ENCODE peak calls at places on chromosomes 12 and 14, in six cellular contexts. Y, Z, G, I, W and N are unnamed samples.

GRCh38 chr12:106709068-106709511 is 65.4 kb upstream of the RIC8B start:
- DNase-seq in G (no peak), W (no peak), Y (no peak), I (no peak), Z (no peak), N (no peak)

GRCh38 chr12:127559349-127560040 is 707.5 kb upstream of the TMEM132C start:
- DNase-seq in Y (no peak), Z (peak), W (no peak), I (peak), G (peak), N (no peak)

GRCh38 chr14:75257241-75257640 is 21.4 kb upstream of the FOS start:
- DNase-seq in I (no peak), Z (no peak), G (no peak), Y (no peak), W (no peak), N (no peak)

GRCh38 chr12:92145481-92145730 is 240 bp downstream of the BTG1 start:
- DNase-seq in W (no peak), Z (no peak), G (no peak), Y (no peak), I (no peak), N (no peak)

GRCh38 chr12:132057691-132058090 is 86.4 kb downstream of the DDX51 start:
- DNase-seq in G (no peak), Y (no peak), I (no peak), W (no peak), Z (no peak), N (no peak)

GRCh38 chr12:92608418-92609091 is 94.2 kb upstream of the PLEKHG7 start:
- DNase-seq in Y (peak), I (peak), G (no peak), W (no peak), Z (peak), N (peak)

GRCh38 chr12:11023387-11023786 is 967 bp upstream of the TAS2R19 start:
- DNase-seq in W (no peak), Y (no peak), Z (no peak), G (no peak), I (no peak), N (peak)

GRCh38 chr12:60279224-60279623 is 683.4 kb downstream of the SLC16A7 start:
- DNase-seq in I (no peak), Y (no peak), G (no peak), W (no peak), Z (no peak), N (no peak)

GRCh38 chr14:46573518-46573917 is 78.1 kb downstream of the RPL10L start:
- DNase-seq in G (no peak), Z (no peak), I (no peak), Y (no peak), W (no peak), N (no peak)

GRCh38 chr12:95755236-95755865 is 35.2 kb downstream of the NTN4 start:
- DNase-seq in I (no peak), W (no peak), Y (no peak), Z (no peak), G (no peak), N (no peak)

GRCh38 chr12:6929806-6930452 is 2.2 kb downstream of the ATN1 start:
- DNase-seq in G (no peak), W (no peak), I (peak), Z (no peak), Y (no peak), N (no peak)

GRCh38 chr14:22558221-22558913 is 30.7 kb downstream of the DAD1 start:
- DNase-seq in G (peak), I (peak), Y (no peak), Z (no peak), W (no peak), N (peak)

GRCh38 chr14:70884595-70885342 is 22.5 kb upstream of the PCNX1 start:
- DNase-seq in Y (no peak), G (no peak), I (peak), Z (no peak), W (no peak), N (no peak)

GRCh38 chr12:11022520-11022919 is at the start of gene TAS2R19:
- DNase-seq in I (no peak), Z (no peak), W (no peak), Y (no peak), G (no peak), N (no peak)

GRCh38 chr12:75964150-75964549 is 67.4 kb downstream of the PHLDA1 start:
- DNase-seq in W (no peak), G (no peak), Z (no peak), Y (no peak), I (no peak), N (no peak)

GRCh38 chr12:82842480-82842879 is 155.8 kb downstream of the TMTC2 start:
- DNase-seq in G (no peak), Z (no peak), Y (no peak), W (no peak), I (no peak), N (no peak)

GRCh38 chr12:6181583-6182278 is 18.5 kb upstream of the CD9 start:
- DNase-seq in Y (no peak), I (no peak), Z (no peak), G (no peak), W (no peak), N (no peak)

GRCh38 chr14:93073833-93074769 is 41.6 kb downstream of the ITPK1 start:
- DNase-seq in Y (no peak), G (no peak), W (no peak), Z (no peak), I (no peak), N (peak)

GRCh38 chr12:6276936-6277615 is 33.4 kb upstream of the PLEKHG6 start:
- DNase-seq in Y (no peak), G (no peak), Z (no peak), I (no peak), W (no peak), N (no peak)

GRCh38 chr12:13339091-13339490 is 142.6 kb downstream of the EMP1 start:
- DNase-seq in Y (no peak), W (no peak), G (no peak), I (no peak), Z (no peak), N (no peak)

GRCh38 chr12:56614627-56615026 is 15.5 kb downstream of the BAZ2A start:
- DNase-seq in Y (no peak), I (no peak), W (no peak), G (no peak), Z (no peak), N (no peak)

GRCh38 chr12:115850924-115851323 is 426.6 kb downstream of the MED13L start:
- DNase-seq in W (no peak), Y (no peak), I (no peak), G (no peak), Z (no peak), N (no peak)

DNA sequence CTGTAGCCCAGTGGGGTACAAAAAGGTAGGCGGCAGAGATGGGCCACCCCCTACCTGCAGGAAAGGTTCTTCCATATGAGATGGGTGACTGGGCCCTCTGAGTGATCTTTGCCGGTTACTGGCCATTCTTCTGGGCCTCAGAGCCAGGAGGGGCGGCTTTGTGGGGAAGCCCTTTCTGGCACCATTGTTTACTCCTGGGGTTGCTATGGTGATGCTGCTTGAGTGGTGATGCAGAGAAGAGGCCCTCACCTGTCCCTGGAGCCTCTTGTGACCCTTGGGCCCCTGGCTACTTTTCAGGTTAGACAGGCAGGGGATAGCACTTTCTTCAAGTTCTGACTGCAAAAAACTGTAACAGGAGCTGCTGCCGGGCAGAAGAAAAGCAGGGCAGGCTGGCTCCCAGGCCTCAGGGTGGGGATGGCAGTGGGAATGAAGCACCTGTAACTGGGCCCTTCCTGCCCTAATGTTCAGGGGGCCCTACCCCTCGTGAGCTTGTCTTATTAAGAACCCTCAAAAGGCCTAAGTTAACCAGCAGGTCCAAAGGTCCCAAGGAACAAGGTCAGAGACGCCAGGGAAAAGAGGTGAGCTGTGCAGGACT is at the start of gene TEX52:
- DNase-seq in W (no peak), Y (no peak), G (peak), I (no peak), Z (no peak), N (peak)
- TF ChIP-seq JUND in W (no peak), Y (no peak), G (no peak), I (no peak), Z (no peak), N (no peak)

GRCh38 chr14:90434370-90435020 is 37.7 kb downstream of the CALM1 start:
- DNase-seq in Z (no peak), I (no peak), G (no peak), W (no peak), Y (no peak), N (no peak)

GRCh38 chr14:90443161-90444076 is 46.6 kb downstream of the CALM1 start:
- DNase-seq in G (no peak), W (no peak), Z (no peak), Y (no peak), I (no peak), N (no peak)

GRCh38 chr14:90439874-90440442 is 43.1 kb downstream of the CALM1 start:
- DNase-seq in G (no peak), Z (no peak), W (peak), Y (no peak), I (no peak), N (no peak)

GRCh38 chr14:90440592-90440991 is 43.8 kb downstream of the CALM1 start:
- DNase-seq in W (no peak), I (no peak), Y (no peak), G (no peak), Z (no peak), N (no peak)

GRCh38 chr14:90438841-90439240 is 42.0 kb downstream of the CALM1 start:
- DNase-seq in W (no peak), I (no peak), Z (no peak), G (no peak), Y (no peak), N (no peak)
- TF ChIP-seq JUND in W (no peak), I (no peak), Z (no peak), G (no peak), Y (no peak), N (no peak)

GRCh38 chr12:17110316-17110715 is 504.4 kb upstream of the LMO3 start:
- DNase-seq in Z (no peak), I (no peak), G (no peak), W (no peak), Y (no peak), N (no peak)
- TF ChIP-seq JUND in Z (no peak), I (no peak), G (no peak), W (no peak), Y (no peak), N (no peak)

GRCh38 chr14:36129181-36129580 is 47.3 kb downstream of the PTCSC3 start:
- DNase-seq in Z (no peak), Y (peak), G (peak), I (no peak), W (no peak), N (no peak)
- TF ChIP-seq JUND in Z (no peak), Y (no peak), G (peak), I (no peak), W (no peak), N (no peak)

DNA sequence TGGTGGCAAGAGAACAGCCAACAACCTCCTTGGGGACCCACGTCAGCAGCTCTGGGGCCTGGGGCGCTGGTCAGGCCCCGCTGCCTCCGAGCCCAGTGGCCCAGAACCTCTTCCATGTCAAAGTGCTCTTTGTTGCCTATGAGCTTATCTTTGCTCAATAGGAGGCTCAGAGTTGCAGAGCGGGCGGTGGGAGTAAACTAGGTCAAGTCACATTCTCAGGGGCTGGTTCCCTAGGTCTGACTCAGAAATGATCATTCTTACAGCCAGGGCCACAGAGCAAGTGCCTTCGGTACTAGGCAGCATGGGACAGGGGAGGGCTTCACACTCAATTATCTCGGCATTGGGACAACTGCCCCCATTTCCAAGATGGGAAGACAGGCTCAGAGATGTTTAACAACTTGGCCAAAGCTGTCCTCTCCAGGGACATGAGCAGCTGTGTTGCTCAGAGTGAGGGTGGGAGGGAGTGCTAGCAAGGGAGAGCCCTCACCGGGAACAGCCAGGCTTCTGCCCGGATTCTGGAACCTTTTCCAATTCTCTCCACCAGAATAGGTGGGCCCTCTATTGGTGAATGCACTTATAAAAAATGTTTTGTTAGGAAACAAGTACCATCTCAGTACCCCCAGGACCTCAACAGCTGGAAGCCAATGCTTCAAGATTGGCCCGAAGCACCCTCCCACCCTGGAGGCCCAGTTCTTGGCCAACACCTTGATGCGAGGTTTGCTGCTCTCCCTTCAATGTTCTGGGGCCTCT is 11.9 kb downstream of the SLC25A29 start:
- DNase-seq in Y (no peak), G (no peak), I (peak), Z (peak), W (no peak), N (no peak)
- TF ChIP-seq JUND in Y (no peak), G (no peak), I (no peak), Z (no peak), W (no peak), N (no peak)

GRCh38 chr14:50062438-50063039 is 53.8 kb downstream of the VCPKMT start:
- DNase-seq in G (no peak), W (no peak), Z (peak), I (peak), Y (peak), N (peak)
- TF ChIP-seq JUND in G (no peak), W (no peak), Z (peak), I (peak), Y (peak), N (peak)

GRCh38 chr12:53236443-53237111 is 4.6 kb upstream of the RARG start:
- DNase-seq in Z (no peak), Y (no peak), I (no peak), W (no peak), G (no peak), N (no peak)
- TF ChIP-seq JUND in Z (no peak), Y (no peak), I (no peak), W (no peak), G (no peak), N (no peak)

GRCh38 chr12:67789266-67789665 is 140.7 kb downstream of the DYRK2 start:
- DNase-seq in Z (no peak), Y (no peak), W (no peak), I (no peak), G (no peak), N (no peak)
- TF ChIP-seq JUND in Z (no peak), Y (no peak), W (no peak), I (no peak), G (no peak), N (no peak)